ENCODE peak calls at places on chromosome 12, in nine cellular contexts. C, M, I, U, V, R, H, F and Z are unnamed samples. For H3K4me1, H3K36me3 and H3K27me3, the result is how much of the 10 kb centered on the place peaks cover.

GRCh38 chr12:55955800-55956508 is 9.9 kb downstream of the PMEL start:
- DNase-seq in F (no peak), M (no peak), H (peak), R (peak), U (peak), V (no peak), C (no peak), I (no peak), Z (no peak)

GRCh38 chr12:116324684-116325664 is 47.5 kb upstream of the MED13L start:
- DNase-seq in I (no peak), F (no peak), V (no peak), U (peak), C (no peak), M (no peak), H (no peak), R (no peak), Z (no peak)

GRCh38 chr12:91685917-91686316 is 459.7 kb downstream of the BTG1 start:
- DNase-seq in C (no peak), F (no peak), H (peak), M (no peak), R (peak), U (peak), V (no peak), I (no peak), Z (no peak)

GRCh38 chr12:9351136-9351535 is 142.9 kb upstream of the PZP start:
- DNase-seq in C (no peak), I (no peak), H (no peak), F (no peak), V (no peak), M (no peak), R (no peak), U (no peak), Z (no peak)

GRCh38 chr12:62712561-62712960 is 222.4 kb downstream of the PPM1H start:
- DNase-seq in F (no peak), M (no peak), U (no peak), R (no peak), V (no peak), I (no peak), H (no peak), C (no peak), Z (no peak)

GRCh38 chr12:43198608-43199007 is 353.4 kb downstream of the ADAMTS20 start:
- DNase-seq in V (no peak), M (no peak), F (no peak), H (no peak), R (no peak), C (no peak), U (no peak), I (no peak), Z (no peak)

GRCh38 chr12:3342051-3342450 is 149.0 kb upstream of the PRMT8 start:
- DNase-seq in H (peak), I (no peak), F (peak), U (no peak), R (peak), C (no peak), V (no peak), M (peak), Z (peak)

GRCh38 chr12:57456145-57456700 is 1.1 kb downstream of the INHBE start:
- DNase-seq in F (peak), C (no peak), M (no peak), V (no peak), U (no peak), I (no peak), H (peak), R (peak), Z (peak)

GRCh38 chr12:122948605-122949004 is 17.7 kb downstream of the ABCB9 start:
- DNase-seq in R (no peak), U (no peak), F (no peak), H (no peak), M (no peak), V (no peak), I (no peak), C (no peak), Z (no peak)

GRCh38 chr12:25903603-25904245 is 54.8 kb upstream of the RASSF8 start:
- DNase-seq in R (no peak), V (no peak), F (no peak), C (no peak), I (no peak), M (no peak), U (no peak), H (no peak), Z (no peak)

GRCh38 chr12:89239534-89239933 is 112.8 kb downstream of the DUSP6 start:
- DNase-seq in M (no peak), H (no peak), C (no peak), R (no peak), I (no peak), V (no peak), U (no peak), F (no peak), Z (no peak)

GRCh38 chr12:108852674-108853073 is 4.7 kb downstream of the SSH1 start:
- DNase-seq in R (peak), U (no peak), V (no peak), F (no peak), I (no peak), M (no peak), C (no peak), H (peak), Z (no peak)
- H3K4me1 ChIP-seq in R (under half), U (under half), V (half or more), F (under half), I (half or more), M (half or more), C (under half), H (under half), Z (under half)

DNA sequence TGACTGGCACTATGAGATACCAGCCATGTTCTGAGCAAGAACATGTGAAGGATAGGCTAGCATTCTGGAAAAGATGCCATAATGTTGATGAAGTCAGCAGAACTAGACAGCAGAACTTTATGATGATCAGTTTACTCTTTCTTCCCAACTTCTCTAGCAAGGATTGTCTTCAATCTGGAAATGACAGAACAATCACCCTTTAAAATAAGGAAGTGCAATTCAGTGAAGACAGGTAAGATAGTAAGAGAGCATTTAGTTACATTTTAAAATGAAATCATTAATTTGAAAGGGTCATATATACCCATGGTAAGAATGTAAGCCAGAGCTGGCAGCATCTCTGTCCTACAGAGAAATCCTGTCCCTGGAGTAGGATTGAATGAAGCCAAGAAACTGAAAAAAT is 66.0 kb upstream of the C12orf71 start:
- DNase-seq in U (no peak), H (no peak), I (no peak), C (no peak), M (no peak), R (no peak), F (no peak), V (no peak), Z (no peak)
- H3K36me3 ChIP-seq in U (under half), H (under half), I (under half), C (under half), M (under half), R (under half), F (under half), V (under half), Z (under half)

DNA sequence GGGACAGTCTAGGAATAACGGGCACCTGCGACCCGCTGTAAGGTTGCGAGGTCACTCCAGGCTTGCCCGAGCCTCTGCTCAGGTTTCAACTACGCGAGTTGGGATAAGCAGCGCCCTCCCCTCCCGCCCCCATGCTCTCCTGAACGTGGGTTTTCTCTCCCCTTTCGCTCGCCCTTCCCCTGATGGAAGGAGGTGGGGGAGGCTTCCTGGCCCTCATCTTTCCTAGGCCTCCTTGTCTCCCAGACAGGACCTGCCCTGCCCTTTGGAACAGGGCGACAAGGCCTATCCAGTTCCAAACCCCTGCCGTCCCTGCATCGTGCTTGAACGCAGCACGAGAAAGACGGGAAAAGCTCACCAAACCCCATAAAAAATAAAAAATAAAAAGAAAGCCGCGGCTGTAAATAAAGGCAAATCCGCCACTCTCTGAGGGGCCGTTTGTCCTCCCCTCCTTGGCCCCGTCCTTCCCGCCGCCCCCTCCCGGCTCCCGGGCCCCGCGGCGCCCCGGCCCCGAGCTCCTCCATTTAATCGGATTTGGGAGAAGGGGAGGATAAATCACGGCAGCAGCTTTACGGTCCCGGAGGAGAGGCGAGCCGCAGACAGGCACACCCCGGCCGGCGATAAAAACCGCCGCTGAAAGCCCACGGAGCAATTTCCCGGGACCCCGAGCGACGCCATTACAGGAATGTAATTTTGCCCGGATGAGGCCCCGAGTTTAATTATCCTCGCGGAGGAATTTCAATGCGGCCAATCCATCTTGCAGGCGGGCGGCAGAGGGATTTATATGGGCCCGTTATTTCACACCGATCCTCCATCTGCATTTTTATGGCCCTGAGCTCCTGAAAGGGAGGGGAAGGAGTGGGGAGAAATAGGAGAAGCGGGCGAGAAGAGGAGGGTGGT is 1.1 kb upstream of the ATP5MC2 start:
- DNase-seq in M (peak), V (peak), F (peak), C (no peak), I (peak), U (peak), R (peak), H (peak), Z (peak)
- H3K27me3 ChIP-seq in M (under half), V (under half), F (under half), C (under half), I (under half), U (under half), R (under half), H (under half), Z (under half)

GRCh38 chr12:806116-806805 is 53.9 kb downstream of the WNK1 start:
- DNase-seq in V (no peak), I (no peak), M (no peak), R (peak), U (no peak), H (peak), F (no peak), C (no peak), Z (no peak)
- H3K4me1 ChIP-seq in V (half or more), I (under half), M (half or more), R (under half), U (under half), H (under half), F (under half), C (under half), Z (under half)

GRCh38 chr12:53532026-53532425 is 24.7 kb upstream of the NPFF start:
- DNase-seq in M (no peak), U (no peak), F (no peak), R (no peak), I (no peak), V (no peak), C (no peak), H (no peak), Z (no peak)
- H3K36me3 ChIP-seq in M (half or more), U (under half), F (under half), R (under half), I (half or more), V (half or more), C (half or more), H (under half), Z (under half)

GRCh38 chr12:114166360-114166759 is 200.2 kb upstream of the RBM19 start:
- DNase-seq in U (no peak), F (peak), M (no peak), C (no peak), R (peak), H (peak), V (no peak), I (no peak), Z (peak)

GRCh38 chr12:114165921-114166320 is 199.8 kb upstream of the RBM19 start:
- DNase-seq in V (no peak), U (no peak), H (no peak), I (no peak), C (no peak), F (no peak), R (no peak), M (no peak), Z (no peak)

GRCh38 chr12:114168061-114168460 is 201.9 kb upstream of the RBM19 start:
- DNase-seq in H (peak), U (no peak), M (no peak), V (no peak), F (no peak), I (no peak), C (no peak), R (peak), Z (no peak)

GRCh38 chr12:114164354-114164753 is 198.2 kb upstream of the RBM19 start:
- DNase-seq in R (no peak), F (no peak), C (no peak), I (no peak), V (no peak), M (no peak), H (no peak), U (no peak), Z (no peak)

GRCh38 chr12:114167431-114167830 is 201.3 kb upstream of the RBM19 start:
- DNase-seq in C (no peak), F (no peak), V (no peak), R (peak), I (no peak), U (no peak), M (no peak), H (peak), Z (no peak)
- H3K27me3 ChIP-seq in C (under half), F (half or more), V (under half), R (under half), I (under half), U (under half), M (under half), H (under half), Z (under half)

GRCh38 chr12:124390442-124391116 is 95.7 kb downstream of the RFLNA start:
- DNase-seq in M (peak), H (peak), I (peak), F (no peak), R (peak), C (no peak), U (no peak), V (peak), Z (no peak)
- H3K4me1 ChIP-seq in M (half or more), H (half or more), I (half or more), F (under half), R (half or more), C (half or more), U (under half), V (half or more), Z (under half)

GRCh38 chr12:132021031-132021871 is 71.5 kb downstream of the EP400 start:
- DNase-seq in M (no peak), F (no peak), I (peak), R (no peak), C (no peak), H (no peak), V (peak), U (no peak), Z (no peak)

GRCh38 chr12:132020292-132020691 is 70.5 kb downstream of the EP400 start:
- DNase-seq in V (no peak), F (no peak), M (no peak), H (no peak), I (no peak), C (no peak), R (no peak), U (no peak), Z (no peak)

GRCh38 chr12:132019891-132020290 is 70.1 kb downstream of the EP400 start:
- DNase-seq in V (no peak), H (no peak), R (no peak), U (no peak), C (no peak), M (no peak), I (peak), F (no peak), Z (no peak)

GRCh38 chr12:132015686-132016430 is 66.1 kb downstream of the EP400 start:
- DNase-seq in H (no peak), R (no peak), C (no peak), M (no peak), U (no peak), I (no peak), F (no peak), V (no peak), Z (no peak)

GRCh38 chr12:132018193-132018916 is 68.6 kb downstream of the EP400 start:
- DNase-seq in C (no peak), V (no peak), I (no peak), R (peak), H (peak), U (no peak), M (no peak), F (no peak), Z (no peak)
- H3K36me3 ChIP-seq in C (half or more), V (half or more), I (half or more), R (half or more), H (under half), U (under half), M (half or more), F (under half), Z (half or more)